ENCODE peak calls at places on chromosomes 11 and 22, in nine cellular contexts. One of them, this sample, is unnamed.
A peak's percentile ranks its signal among the peaks of the same experiment; 100 is the strongest.

GRCh38 chr11:47923667-47924066 is 56.7 kb upstream of the PTPRJ start:
- DNase-seq in activated T-cell treated with anti-CD3 and anti-CD28 coated beads, Interleukin-2, amount 50 U/mL, for 1 hour: no peak
- DNase-seq in heart right ventricle: peak; percentile 73
- DNase-seq in HEK293T: no peak
- DNase-seq in H9: no peak
- DNase-seq in HT-29: no peak
- DNase-seq in mesothelial cell of epicardium: no peak
- DNase-seq in OCI-LY7: no peak
- DNase-seq in kidney epithelial cell: no peak
- DNase-seq in this sample: no peak

GRCh38 chr11:62627718-62628117 is 5.9 kb upstream of the B3GAT3 start:
- DNase-seq in HT-29: peak; percentile 32
- DNase-seq in heart right ventricle: no peak
- DNase-seq in mesothelial cell of epicardium: no peak
- DNase-seq in kidney epithelial cell: no peak
- DNase-seq in OCI-LY7: no peak
- DNase-seq in HEK293T: no peak
- DNase-seq in H9: no peak
- DNase-seq in activated T-cell treated with anti-CD3 and anti-CD28 coated beads, Interleukin-2, amount 50 U/mL, for 1 hour: no peak
- DNase-seq in this sample: no peak

GRCh38 chr22:46652930-46653331 is 32.7 kb downstream of the GRAMD4 start:
- DNase-seq in heart right ventricle: peak; percentile 43
- DNase-seq in HT-29: no peak
- DNase-seq in OCI-LY7: no peak
- DNase-seq in activated T-cell treated with anti-CD3 and anti-CD28 coated beads, Interleukin-2, amount 50 U/mL, for 1 hour: no peak
- DNase-seq in HEK293T: no peak
- DNase-seq in mesothelial cell of epicardium: no peak
- DNase-seq in H9: no peak
- DNase-seq in kidney epithelial cell: no peak
- DNase-seq in this sample: no peak

GRCh38 chr11:8693555-8693954 is 11.0 kb downstream of the RPL27A start:
- DNase-seq in kidney epithelial cell: no peak
- DNase-seq in HEK293T: no peak
- DNase-seq in H9: no peak
- DNase-seq in mesothelial cell of epicardium: no peak
- DNase-seq in heart right ventricle: no peak
- DNase-seq in HT-29: no peak
- DNase-seq in activated T-cell treated with anti-CD3 and anti-CD28 coated beads, Interleukin-2, amount 50 U/mL, for 1 hour: no peak
- DNase-seq in OCI-LY7: no peak
- DNase-seq in this sample: no peak

GRCh38 chr11:66976048-66976467 is 954 bp downstream of the C11orf86 start:
- DNase-seq in mesothelial cell of epicardium: peak; percentile 74
- DNase-seq in activated T-cell treated with anti-CD3 and anti-CD28 coated beads, Interleukin-2, amount 50 U/mL, for 1 hour: peak; percentile 28
- DNase-seq in kidney epithelial cell: no peak
- DNase-seq in HEK293T: peak; percentile 67
- DNase-seq in H9: peak; percentile 86
- DNase-seq in heart right ventricle: no peak
- DNase-seq in HT-29: no peak
- DNase-seq in OCI-LY7: peak; percentile 29
- DNase-seq in this sample: no peak

GRCh38 chr22:49977578-49977977 is 17.0 kb downstream of the PIM3 start:
- DNase-seq in mesothelial cell of epicardium: no peak
- DNase-seq in HEK293T: no peak
- DNase-seq in activated T-cell treated with anti-CD3 and anti-CD28 coated beads, Interleukin-2, amount 50 U/mL, for 1 hour: no peak
- DNase-seq in H9: no peak
- DNase-seq in kidney epithelial cell: no peak
- DNase-seq in HT-29: no peak
- DNase-seq in OCI-LY7: no peak
- DNase-seq in heart right ventricle: no peak
- DNase-seq in this sample: no peak

GRCh38 chr11:112004389-112004788 is 20.8 kb upstream of the DLAT start:
- DNase-seq in heart right ventricle: no peak
- DNase-seq in activated T-cell treated with anti-CD3 and anti-CD28 coated beads, Interleukin-2, amount 50 U/mL, for 1 hour: no peak
- DNase-seq in HT-29: peak; percentile 45
- DNase-seq in H9: peak; percentile 65
- DNase-seq in OCI-LY7: peak; percentile 70
- DNase-seq in mesothelial cell of epicardium: no peak
- DNase-seq in HEK293T: peak; percentile 40
- DNase-seq in kidney epithelial cell: no peak
- DNase-seq in this sample: no peak

GRCh38 chr11:62579252-62579651 is 5.6 kb upstream of the EEF1G start:
- DNase-seq in HEK293T: no peak
- DNase-seq in HT-29: no peak
- DNase-seq in mesothelial cell of epicardium: no peak
- DNase-seq in activated T-cell treated with anti-CD3 and anti-CD28 coated beads, Interleukin-2, amount 50 U/mL, for 1 hour: no peak
- DNase-seq in H9: no peak
- DNase-seq in heart right ventricle: no peak
- DNase-seq in kidney epithelial cell: no peak
- DNase-seq in OCI-LY7: no peak
- DNase-seq in this sample: no peak

GRCh38 chr11:1163321-1163910 is 5.7 kb downstream of the MUC5AC start:
- DNase-seq in H9: no peak
- DNase-seq in heart right ventricle: no peak
- DNase-seq in mesothelial cell of epicardium: no peak
- DNase-seq in HT-29: no peak
- DNase-seq in OCI-LY7: no peak
- DNase-seq in activated T-cell treated with anti-CD3 and anti-CD28 coated beads, Interleukin-2, amount 50 U/mL, for 1 hour: peak; percentile 12
- DNase-seq in kidney epithelial cell: no peak
- DNase-seq in HEK293T: no peak
- DNase-seq in this sample: no peak

GRCh38 chr22:21443735-21444421 is 23.3 kb upstream of the TMEM191C start:
- DNase-seq in kidney epithelial cell: no peak
- DNase-seq in HT-29: no peak
- DNase-seq in OCI-LY7: no peak
- DNase-seq in HEK293T: no peak
- DNase-seq in heart right ventricle: peak; percentile 2
- DNase-seq in mesothelial cell of epicardium: peak; percentile 22
- DNase-seq in activated T-cell treated with anti-CD3 and anti-CD28 coated beads, Interleukin-2, amount 50 U/mL, for 1 hour: no peak
- DNase-seq in H9: peak; percentile 26
- DNase-seq in this sample: no peak

GRCh38 chr22:49911881-49912625 is 6.2 kb downstream of the ALG12 start:
- DNase-seq in kidney epithelial cell: no peak
- DNase-seq in OCI-LY7: no peak
- DNase-seq in heart right ventricle: no peak
- DNase-seq in activated T-cell treated with anti-CD3 and anti-CD28 coated beads, Interleukin-2, amount 50 U/mL, for 1 hour: no peak
- DNase-seq in HT-29: no peak
- DNase-seq in mesothelial cell of epicardium: no peak
- DNase-seq in HEK293T: no peak
- DNase-seq in H9: no peak
- DNase-seq in this sample: no peak

GRCh38 chr22:28943501-28943879 is 60.1 kb downstream of the ZNRF3 start:
- DNase-seq in heart right ventricle: no peak
- DNase-seq in HT-29: no peak
- DNase-seq in HEK293T: no peak
- DNase-seq in OCI-LY7: peak; percentile 8
- DNase-seq in H9: no peak
- DNase-seq in kidney epithelial cell: no peak
- DNase-seq in activated T-cell treated with anti-CD3 and anti-CD28 coated beads, Interleukin-2, amount 50 U/mL, for 1 hour: no peak
- DNase-seq in mesothelial cell of epicardium: no peak
- DNase-seq in this sample: no peak

GRCh38 chr11:85896871-85897270 is 41.7 kb downstream of the CCDC83 start:
- DNase-seq in heart right ventricle: no peak
- DNase-seq in mesothelial cell of epicardium: no peak
- DNase-seq in H9: no peak
- DNase-seq in OCI-LY7: no peak
- DNase-seq in HT-29: no peak
- DNase-seq in HEK293T: no peak
- DNase-seq in kidney epithelial cell: no peak
- DNase-seq in activated T-cell treated with anti-CD3 and anti-CD28 coated beads, Interleukin-2, amount 50 U/mL, for 1 hour: no peak
- DNase-seq in this sample: no peak

GRCh38 chr22:45071618-45072017 is 61.8 kb upstream of the PHF21B start:
- DNase-seq in activated T-cell treated with anti-CD3 and anti-CD28 coated beads, Interleukin-2, amount 50 U/mL, for 1 hour: no peak
- DNase-seq in HEK293T: no peak
- DNase-seq in mesothelial cell of epicardium: no peak
- DNase-seq in HT-29: no peak
- DNase-seq in OCI-LY7: no peak
- DNase-seq in H9: no peak
- DNase-seq in heart right ventricle: no peak
- DNase-seq in kidney epithelial cell: no peak
- DNase-seq in this sample: no peak

GRCh38 chr11:96013459-96014213 is 89.7 kb upstream of the MTMR2 start:
- DNase-seq in H9: peak; percentile 39
- DNase-seq in mesothelial cell of epicardium: no peak
- DNase-seq in kidney epithelial cell: no peak
- DNase-seq in OCI-LY7: peak; percentile 16
- DNase-seq in activated T-cell treated with anti-CD3 and anti-CD28 coated beads, Interleukin-2, amount 50 U/mL, for 1 hour: peak; percentile 48
- DNase-seq in HT-29: no peak
- DNase-seq in HEK293T: no peak
- DNase-seq in heart right ventricle: no peak
- DNase-seq in this sample: no peak

GRCh38 chr22:19889951-19890350 is 35.3 kb upstream of the GNB1L start:
- DNase-seq in HT-29: no peak
- DNase-seq in H9: no peak
- DNase-seq in OCI-LY7: peak; percentile 38
- DNase-seq in kidney epithelial cell: no peak
- DNase-seq in activated T-cell treated with anti-CD3 and anti-CD28 coated beads, Interleukin-2, amount 50 U/mL, for 1 hour: peak; percentile 56
- DNase-seq in HEK293T: no peak
- DNase-seq in mesothelial cell of epicardium: no peak
- DNase-seq in heart right ventricle: no peak
- DNase-seq in this sample: no peak

GRCh38 chr11:47553417-47553746 is 450 bp upstream of the CELF1 start:
- DNase-seq in kidney epithelial cell: no peak
- DNase-seq in activated T-cell treated with anti-CD3 and anti-CD28 coated beads, Interleukin-2, amount 50 U/mL, for 1 hour: no peak
- DNase-seq in HEK293T: no peak
- DNase-seq in H9: no peak
- DNase-seq in heart right ventricle: no peak
- DNase-seq in mesothelial cell of epicardium: no peak
- DNase-seq in OCI-LY7: no peak
- DNase-seq in HT-29: no peak
- DNase-seq in this sample: no peak

GRCh38 chr11:5197538-5197937 is 2.9 kb downstream of the OR51V1 start:
- DNase-seq in mesothelial cell of epicardium: no peak
- DNase-seq in activated T-cell treated with anti-CD3 and anti-CD28 coated beads, Interleukin-2, amount 50 U/mL, for 1 hour: no peak
- DNase-seq in heart right ventricle: no peak
- DNase-seq in OCI-LY7: no peak
- DNase-seq in HT-29: no peak
- DNase-seq in HEK293T: no peak
- DNase-seq in H9: no peak
- DNase-seq in kidney epithelial cell: no peak
- DNase-seq in this sample: no peak

GRCh38 chr11:111986589-111986988 is 38.6 kb upstream of the DLAT start:
- DNase-seq in activated T-cell treated with anti-CD3 and anti-CD28 coated beads, Interleukin-2, amount 50 U/mL, for 1 hour: no peak
- DNase-seq in kidney epithelial cell: no peak
- DNase-seq in OCI-LY7: no peak
- DNase-seq in HEK293T: no peak
- DNase-seq in HT-29: no peak
- DNase-seq in mesothelial cell of epicardium: no peak
- DNase-seq in H9: no peak
- DNase-seq in heart right ventricle: no peak
- DNase-seq in this sample: no peak

GRCh38 chr22:22955276-22955798 is 67.7 kb downstream of the IGLL5 start:
- DNase-seq in heart right ventricle: no peak
- DNase-seq in H9: no peak
- DNase-seq in HEK293T: no peak
- DNase-seq in HT-29: no peak
- DNase-seq in OCI-LY7: no peak
- DNase-seq in kidney epithelial cell: no peak
- DNase-seq in mesothelial cell of epicardium: no peak
- DNase-seq in activated T-cell treated with anti-CD3 and anti-CD28 coated beads, Interleukin-2, amount 50 U/mL, for 1 hour: no peak
- DNase-seq in this sample: no peak

GRCh38 chr22:45319319-45319675 is 9.6 kb downstream of the FAM118A start:
- DNase-seq in mesothelial cell of epicardium: no peak
- DNase-seq in heart right ventricle: no peak
- DNase-seq in activated T-cell treated with anti-CD3 and anti-CD28 coated beads, Interleukin-2, amount 50 U/mL, for 1 hour: peak; percentile 52
- DNase-seq in kidney epithelial cell: no peak
- DNase-seq in HT-29: no peak
- DNase-seq in HEK293T: peak; percentile 45
- DNase-seq in H9: no peak
- DNase-seq in OCI-LY7: no peak
- DNase-seq in this sample: no peak

GRCh38 chr11:134742228-134742612 is 330.2 kb upstream of the B3GAT1 start:
- DNase-seq in HEK293T: no peak
- DNase-seq in kidney epithelial cell: no peak
- DNase-seq in activated T-cell treated with anti-CD3 and anti-CD28 coated beads, Interleukin-2, amount 50 U/mL, for 1 hour: no peak
- DNase-seq in mesothelial cell of epicardium: no peak
- DNase-seq in heart right ventricle: no peak
- DNase-seq in OCI-LY7: no peak
- DNase-seq in H9: no peak
- DNase-seq in HT-29: no peak
- DNase-seq in this sample: no peak

This sample was measured in keratinocyte.